ENCODE peak calls at places on chromosome 5, in eight cellular contexts. R is colonic mucosa; Y is adrenal gland; C is Panc1; Z is heart left ventricle; N is BE2C; F is astrocyte; D is effector memory CD4-positive, alpha-beta T cell. V is an unnamed sample.
A peak's percentile ranks its signal among the peaks of the same experiment; 100 is the strongest.

GRCh38 chr5:174910245-174910737 is 185.9 kb downstream of the MSX2 start:
- DNase-seq in R (peak; percentile 58), Y (peak; percentile 69), C (peak; percentile 52), Z (peak; percentile 55), N (peak; percentile 79), F (peak; percentile 12), D (peak; percentile 4), V (peak; percentile 59)

GRCh38 chr5:112125910-112126309 is 293.2 kb downstream of the EPB41L4A start:
- DNase-seq in R (no peak), Y (no peak), C (no peak), Z (no peak), N (no peak), F (no peak), D (no peak), V (no peak)

GRCh38 chr5:150758210-150758533 is 645 bp downstream of the DCTN4 start:
- DNase-seq in R (no peak), Y (no peak), C (no peak), Z (no peak), N (no peak), F (no peak), D (no peak), V (no peak)

GRCh38 chr5:7207979-7208378 is 188.0 kb upstream of the ADCY2 start:
- DNase-seq in R (no peak), Y (no peak), C (no peak), Z (no peak), N (no peak), F (no peak), D (no peak), V (no peak)

GRCh38 chr5:65961644-65962043 is 35.3 kb downstream of the ERBIN start:
- DNase-seq in R (no peak), Y (no peak), C (no peak), Z (no peak), N (no peak), F (peak; percentile 76), D (no peak), V (no peak)

GRCh38 chr5:137621861-137622823 is 113.7 kb downstream of the KLHL3 start:
- DNase-seq in R (no peak), Y (peak; percentile 75), C (no peak), Z (peak; percentile 76), N (no peak), F (peak; percentile 69), D (no peak), V (no peak)

GRCh38 chr5:127942246-127943060 is 141.1 kb upstream of the SLC12A2 start:
- DNase-seq in R (no peak), Y (no peak), C (no peak), Z (no peak), N (no peak), F (peak; percentile 35), D (no peak), V (no peak)

GRCh38 chr5:154793599-154794524 is 38.7 kb downstream of the LARP1 start:
- DNase-seq in R (no peak), Y (no peak), C (no peak), Z (no peak), N (no peak), F (peak; percentile 27), D (no peak), V (no peak)

GRCh38 chr5:73155541-73156222 is 17.3 kb upstream of the TMEM174 start:
- DNase-seq in R (no peak), Y (no peak), C (no peak), Z (no peak), N (no peak), F (no peak), D (no peak), V (no peak)

GRCh38 chr5:140966293-140967225 is at the start of gene PCDHAC2:
- DNase-seq in R (no peak), Y (peak; percentile 41), C (no peak), Z (peak; percentile 35), N (peak; percentile 81), F (peak; percentile 2), D (no peak), V (peak; percentile 53)

GRCh38 chr5:39256472-39256871 is 37.1 kb upstream of the FYB1 start:
- DNase-seq in R (peak; percentile 24), Y (no peak), C (peak; percentile 39), Z (no peak), N (no peak), F (peak; percentile 72), D (no peak), V (no peak)

GRCh38 chr5:96868603-96869371 is 7.5 kb upstream of the ERAP2 start:
- DNase-seq in R (no peak), Y (no peak), C (peak; percentile 79), Z (no peak), N (peak; percentile 17), F (peak; percentile 62), D (no peak), V (no peak)

GRCh38 chr5:72835633-72836032 is 19.2 kb downstream of the TNPO1 start:
- DNase-seq in R (no peak), Y (no peak), C (no peak), Z (no peak), N (no peak), F (no peak), D (no peak), V (no peak)

GRCh38 chr5:88778736-88779135 is 104.2 kb downstream of the MEF2C start:
- DNase-seq in R (no peak), Y (no peak), C (no peak), Z (peak; percentile 26), N (no peak), F (peak; percentile 10), D (no peak), V (no peak)
- H3K4me1 ChIP-seq in R (no peaks in the 10 kb centered on the region), Y (no peaks in the 10 kb centered on the region), C (no peaks in the 10 kb centered on the region), Z (peaks cover 7% of the 10 kb centered on the region), N (no peaks in the 10 kb centered on the region), F (peaks cover 6% of the 10 kb centered on the region), D (no peaks in the 10 kb centered on the region), V (peaks cover 9% of the 10 kb centered on the region)

GRCh38 chr5:134097221-134097620 is 17.3 kb upstream of the TCF7 start:
- DNase-seq in R (no peak), Y (no peak), C (no peak), Z (no peak), N (no peak), F (peak; percentile 40), D (no peak), V (no peak)

GRCh38 chr5:134099939-134100282 is 14.6 kb upstream of the TCF7 start:
- DNase-seq in R (no peak), Y (no peak), C (no peak), Z (no peak), N (no peak), F (no peak), D (no peak), V (no peak)

GRCh38 chr5:134100283-134101011 is 14.0 kb upstream of the TCF7 start:
- DNase-seq in R (no peak), Y (peak; percentile 44), C (no peak), Z (no peak), N (peak; percentile 68), F (peak; percentile 67), D (peak; percentile 85), V (no peak)

GRCh38 chr5:134099288-134099872 is 15.1 kb upstream of the TCF7 start:
- DNase-seq in R (no peak), Y (no peak), C (no peak), Z (no peak), N (no peak), F (no peak), D (no peak), V (no peak)

DNA sequence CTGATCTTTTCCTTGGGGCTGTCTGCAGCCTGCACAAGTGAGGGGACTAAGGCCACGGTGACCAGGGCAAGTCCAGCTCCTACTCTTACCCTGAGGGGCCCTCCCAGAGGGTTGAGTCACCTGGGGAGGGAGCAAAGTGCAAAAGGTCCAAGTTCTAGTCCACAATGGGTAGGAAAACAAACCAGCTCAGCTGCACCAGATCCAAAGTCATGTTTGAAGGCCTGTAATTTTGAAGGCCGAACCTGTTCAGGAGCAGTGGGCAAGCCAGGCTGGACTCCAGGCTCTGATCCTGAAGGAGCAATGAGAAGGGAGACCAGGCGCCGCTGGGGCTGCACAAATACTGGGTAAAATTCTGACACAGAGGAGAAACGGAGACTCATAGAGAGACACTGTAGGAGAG is 15.8 kb upstream of the TCF7 start:
- DNase-seq in R (no peak), Y (no peak), C (no peak), Z (no peak), N (no peak), F (no peak), D (no peak), V (no peak)
- H3K4me1 ChIP-seq in R (no peaks in the 10 kb centered on the region), Y (no peaks in the 10 kb centered on the region), C (peaks cover 22% of the 10 kb centered on the region), Z (peaks cover 14% of the 10 kb centered on the region), N (peaks cover 27% of the 10 kb centered on the region), F (peaks cover 14% of the 10 kb centered on the region), D (peaks cover 62% of the 10 kb centered on the region), V (no peaks in the 10 kb centered on the region)

GRCh38 chr5:32274548-32275420 is 38.0 kb downstream of the MTMR12 start:
- DNase-seq in R (no peak), Y (no peak), C (no peak), Z (peak; percentile 52), N (no peak), F (no peak), D (no peak), V (no peak)

GRCh38 chr5:32270946-32271345 is 41.8 kb downstream of the MTMR12 start:
- DNase-seq in R (no peak), Y (no peak), C (no peak), Z (no peak), N (no peak), F (no peak), D (no peak), V (no peak)

GRCh38 chr5:32265902-32266301 is 46.8 kb downstream of the MTMR12 start:
- DNase-seq in R (no peak), Y (no peak), C (no peak), Z (no peak), N (no peak), F (no peak), D (no peak), V (no peak)

GRCh38 chr5:32272746-32273145 is 40.0 kb downstream of the MTMR12 start:
- DNase-seq in R (no peak), Y (no peak), C (no peak), Z (no peak), N (no peak), F (no peak), D (no peak), V (no peak)

GRCh38 chr5:32270178-32270577 is 42.6 kb downstream of the MTMR12 start:
- DNase-seq in R (no peak), Y (no peak), C (no peak), Z (no peak), N (no peak), F (no peak), D (no peak), V (no peak)
- H3K4me1 ChIP-seq in R (no peaks in the 10 kb centered on the region), Y (no peaks in the 10 kb centered on the region), C (no peaks in the 10 kb centered on the region), Z (peaks cover 14% of the 10 kb centered on the region), N (no peaks in the 10 kb centered on the region), F (peaks cover 11% of the 10 kb centered on the region), D (no peaks in the 10 kb centered on the region), V (no peaks in the 10 kb centered on the region)

GRCh38 chr5:172839669-172840068 is 5.6 kb downstream of the ERGIC1 start:
- DNase-seq in R (no peak), Y (peak; percentile 65), C (no peak), Z (no peak), N (no peak), F (no peak), D (no peak), V (no peak)
- H3K4me1 ChIP-seq in R (peaks cover 27% of the 10 kb centered on the region), Y (peaks cover 64% of the 10 kb centered on the region), C (peaks cover 44% of the 10 kb centered on the region), Z (peaks cover 44% of the 10 kb centered on the region), N (no peaks in the 10 kb centered on the region), F (peaks cover 8% of the 10 kb centered on the region), D (peaks cover 29% of the 10 kb centered on the region), V (peaks cover 3% of the 10 kb centered on the region)

DNA sequence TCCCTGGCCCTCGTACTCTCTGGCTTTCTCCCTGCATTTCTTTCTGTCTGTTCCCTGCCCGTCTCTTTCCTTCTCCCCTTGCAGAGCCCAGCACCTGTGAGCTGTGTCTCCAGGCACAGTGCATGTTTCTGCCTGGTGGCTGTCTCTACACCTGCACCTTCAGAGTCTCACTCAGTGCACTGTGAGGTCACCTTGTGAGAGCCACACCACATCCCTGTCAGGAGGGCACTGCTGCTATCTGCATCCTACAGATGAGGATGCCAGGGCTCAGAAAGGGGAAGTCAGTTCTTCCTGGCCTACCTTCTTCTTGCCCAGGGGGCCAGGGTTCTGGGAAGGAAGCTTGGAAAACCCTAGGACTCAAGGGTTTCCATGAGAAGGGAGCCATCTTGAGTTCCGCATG is 69.7 kb upstream of the NEURL1B start:
- DNase-seq in R (no peak), Y (no peak), C (no peak), Z (no peak), N (no peak), F (no peak), D (no peak), V (no peak)
- H3K4me1 ChIP-seq in R (no peaks in the 10 kb centered on the region), Y (no peaks in the 10 kb centered on the region), C (no peaks in the 10 kb centered on the region), Z (peaks cover 25% of the 10 kb centered on the region), N (no peaks in the 10 kb centered on the region), F (no peaks in the 10 kb centered on the region), D (no peaks in the 10 kb centered on the region), V (peaks cover 18% of the 10 kb centered on the region)

V was measured in lung.